ENCODE peak calls at places on chromosomes 16 and 17, in four cellular contexts. Q is K562, M is H1, R is GM12878. U is an unnamed sample.

GRCh38 chr16:77171750-77172635 is 19.0 kb upstream of the MON1B start:
- DNase-seq in Q (peak), M (no peak), R (no peak), U (peak)

GRCh38 chr16:4410335-4411075 is 5.9 kb downstream of the CORO7 start:
- DNase-seq in Q (no peak), M (no peak), R (no peak), U (no peak)

GRCh38 chr17:82297804-82298537 is 19.4 kb downstream of the CD7 start:
- DNase-seq in Q (peak), M (no peak), R (peak), U (no peak)

GRCh38 chr16:84730406-84731106 is 30.8 kb downstream of the USP10 start:
- DNase-seq in Q (peak), M (no peak), R (no peak), U (peak)

GRCh38 chr16:71954699-71955195 is 45.5 kb downstream of the PKD1L3 start:
- DNase-seq in Q (no peak), M (no peak), R (no peak), U (no peak)

GRCh38 chr16:48115299-48115698 is 40.5 kb downstream of the ABCC12 start:
- DNase-seq in Q (no peak), M (no peak), R (no peak), U (no peak)

GRCh38 chr17:7582401-7583252 is 1.0 kb upstream of the MPDU1 start:
- DNase-seq in Q (no peak), M (no peak), R (no peak), U (no peak)

GRCh38 chr17:40888321-40888720 is 3.3 kb upstream of the KRT20 start:
- DNase-seq in Q (no peak), M (no peak), R (no peak), U (no peak)

GRCh38 chr16:73329363-73330306 is 281.7 kb upstream of the ZFHX3 start:
- DNase-seq in Q (no peak), M (no peak), R (no peak), U (peak)

GRCh38 chr17:40872416-40872815 is 5.4 kb upstream of the KRT12 start:
- DNase-seq in Q (no peak), M (no peak), R (no peak), U (no peak)

GRCh38 chr16:22971346-22971924 is 157.5 kb downstream of the HS3ST2 start:
- DNase-seq in Q (no peak), M (no peak), R (no peak), U (no peak)

GRCh38 chr17:17785407-17785806 is 51.4 kb downstream of the SREBF1 start:
- DNase-seq in Q (no peak), M (no peak), R (no peak), U (no peak)

GRCh38 chr16:4505356-4506153 is 29.4 kb downstream of the HMOX2 start:
- DNase-seq in Q (no peak), M (no peak), R (peak), U (no peak)

GRCh38 chr16:2339521-2340484 is 725 bp downstream of the ABCA3 start:
- DNase-seq in Q (peak), M (no peak), R (no peak), U (peak)

GRCh38 chr17:14886200-14886739 is 378.9 kb downstream of the PMP22 start:
- DNase-seq in Q (peak), M (peak), R (no peak), U (peak)

GRCh38 chr16:66359012-66359411 is 7.5 kb upstream of the CDH5 start:
- DNase-seq in Q (no peak), M (no peak), R (no peak), U (no peak)

GRCh38 chr17:65523853-65524664 is 37.4 kb downstream of the AXIN2 start:
- DNase-seq in Q (no peak), M (no peak), R (no peak), U (peak)

GRCh38 chr16:24851700-24852099 is 5.9 kb downstream of the SLC5A11 start:
- DNase-seq in Q (no peak), M (no peak), R (no peak), U (no peak)

GRCh38 chr16:77132051-77132618 is 58.9 kb upstream of the MON1B start:
- DNase-seq in Q (no peak), M (no peak), R (no peak), U (no peak)

GRCh38 chr17:18319604-18320256 is 4.6 kb downstream of the SMCR8 start:
- DNase-seq in Q (no peak), M (peak), R (no peak), U (peak)

GRCh38 chr17:3656353-3656752 is 12.0 kb downstream of the TAX1BP3 start:
- DNase-seq in Q (no peak), M (no peak), R (no peak), U (no peak)

GRCh38 chr17:42027961-42028790 is 8.3 kb downstream of the NKIRAS2 start:
- DNase-seq in Q (peak), M (no peak), R (no peak), U (peak)

GRCh38 chr17:69485901-69486643 is 71.6 kb downstream of the MAP2K6 start:
- DNase-seq in Q (no peak), M (no peak), R (no peak), U (no peak)

GRCh38 chr16:21628772-21629171 is 23.6 kb downstream of the IGSF6 start:
- DNase-seq in Q (no peak), M (no peak), R (no peak), U (no peak)

GRCh38 chr17:56597495-56597990 is 4.0 kb downstream of the NOG start:
- DNase-seq in Q (no peak), M (no peak), R (no peak), U (no peak)

GRCh38 chr16:19348578-19349315 is 63.2 kb downstream of the CLEC19A start:
- DNase-seq in Q (no peak), M (peak), R (no peak), U (no peak)

GRCh38 chr16:67535201-67535600 is 6.6 kb downstream of the RIPOR1 start:
- DNase-seq in Q (no peak), M (no peak), R (no peak), U (no peak)

GRCh38 chr17:27807567-27808470 is 7.5 kb upstream of the NOS2 start:
- DNase-seq in Q (peak), M (no peak), R (peak), U (no peak)

GRCh38 chr17:77358801-77359716 is 218.3 kb downstream of the SEC14L1 start:
- DNase-seq in Q (no peak), M (no peak), R (no peak), U (no peak)

GRCh38 chr17:69477204-69477899 is 62.9 kb downstream of the MAP2K6 start:
- DNase-seq in Q (no peak), M (no peak), R (no peak), U (peak)

GRCh38 chr16:4455081-4455480 is 19.3 kb downstream of the NMRAL1 start:
- DNase-seq in Q (no peak), M (no peak), R (no peak), U (no peak)

GRCh38 chr16:28543072-28543471 is 4.3 kb upstream of the NUPR1 start:
- DNase-seq in Q (no peak), M (no peak), R (no peak), U (no peak)

GRCh38 chr16:17224859-17225258 is 245.9 kb downstream of the XYLT1 start:
- DNase-seq in Q (no peak), M (no peak), R (no peak), U (no peak)

GRCh38 chr17:57242148-57242547 is 14.2 kb upstream of the MSI2 start:
- DNase-seq in Q (no peak), M (no peak), R (no peak), U (no peak)

GRCh38 chr17:10844667-10845387 is 6.9 kb upstream of the PIRT start:
- DNase-seq in Q (peak), M (peak), R (peak), U (peak)

GRCh38 chr16:80015566-80015965 is 415.0 kb upstream of the MAF start:
- DNase-seq in Q (no peak), M (no peak), R (no peak), U (no peak)

GRCh38 chr16:56609463-56609921 is 1.1 kb downstream of the MT2A start:
- DNase-seq in Q (peak), M (no peak), R (peak), U (peak)

GRCh38 chr16:76614255-76614654 is 337.1 kb downstream of the CNTNAP4 start:
- DNase-seq in Q (no peak), M (no peak), R (no peak), U (no peak)

GRCh38 chr16:72172105-72173034 is at the start of gene PMFBP1:
- DNase-seq in Q (peak), M (no peak), R (peak), U (peak)

GRCh38 chr17:63445571-63446217 is 412 bp downstream of the CYB561 start:
- DNase-seq in Q (peak), M (no peak), R (no peak), U (no peak)
- TF ChIP-seq CBX5 in Q (no peak), M (no peak), R (no peak), U (no peak)

GRCh38 chr16:14133907-14134306 is 62.8 kb downstream of the MRTFB start:
- DNase-seq in Q (no peak), M (no peak), R (no peak), U (no peak)

GRCh38 chr16:14129502-14129901 is 58.4 kb downstream of the MRTFB start:
- DNase-seq in Q (no peak), M (no peak), R (no peak), U (no peak)

GRCh38 chr16:14135704-14136103 is 64.6 kb downstream of the MRTFB start:
- DNase-seq in Q (no peak), M (no peak), R (no peak), U (no peak)

GRCh38 chr16:14131774-14132695 is 60.9 kb downstream of the MRTFB start:
- DNase-seq in Q (no peak), M (no peak), R (no peak), U (peak)

GRCh38 chr16:14132696-14133048 is 61.6 kb downstream of the MRTFB start:
- DNase-seq in Q (no peak), M (no peak), R (no peak), U (no peak)
- TF ChIP-seq CBX5 in Q (no peak), M (no peak), R (no peak), U (no peak)

GRCh38 chr17:58279736-58280479 is 827 bp downstream of the MPO start:
- DNase-seq in Q (peak), M (no peak), R (no peak), U (no peak)

GRCh38 chr17:58283674-58284612 is 3.2 kb upstream of the MPO start:
- DNase-seq in Q (peak), M (no peak), R (no peak), U (no peak)

GRCh38 chr17:58280480-58281217 is at the start of gene MPO:
- DNase-seq in Q (peak), M (no peak), R (no peak), U (no peak)

GRCh38 chr17:58282442-58282841 is 1.7 kb upstream of the MPO start:
- DNase-seq in Q (no peak), M (no peak), R (no peak), U (no peak)

DNA sequence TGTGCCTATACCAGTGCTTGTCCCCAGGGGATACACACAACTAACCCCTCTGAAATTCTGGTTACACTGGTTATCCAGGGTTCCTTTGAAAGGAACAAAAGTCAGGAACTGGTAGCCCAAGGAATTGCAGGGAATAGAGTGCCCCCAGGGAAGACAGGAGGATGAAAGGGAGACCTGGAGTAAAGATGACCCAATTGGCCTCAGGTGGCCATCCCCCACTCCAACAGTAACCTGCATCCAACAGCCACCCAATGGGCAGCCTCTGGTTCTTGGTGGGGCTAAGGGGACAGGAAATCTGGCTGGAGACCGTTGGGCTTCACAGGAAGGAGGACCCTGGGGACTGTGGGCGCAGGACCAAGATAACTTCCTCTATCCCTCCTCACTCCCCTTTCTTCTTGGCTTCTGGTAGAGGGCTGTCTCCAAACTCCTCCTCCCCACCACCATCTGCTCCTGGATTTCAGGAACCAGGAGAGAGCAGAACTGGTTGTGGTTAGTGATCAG is 826 bp upstream of the MPO start:
- DNase-seq in Q (peak), M (no peak), R (no peak), U (no peak)
- TF ChIP-seq CBX5 in Q (no peak), M (no peak), R (no peak), U (no peak)

GRCh38 chr16:55042556-55043432 is 112.1 kb downstream of the IRX5 start:
- DNase-seq in Q (no peak), M (no peak), R (no peak), U (no peak)
- TF ChIP-seq CBX5 in Q (no peak), M (no peak), R (no peak), U (no peak)

DNA sequence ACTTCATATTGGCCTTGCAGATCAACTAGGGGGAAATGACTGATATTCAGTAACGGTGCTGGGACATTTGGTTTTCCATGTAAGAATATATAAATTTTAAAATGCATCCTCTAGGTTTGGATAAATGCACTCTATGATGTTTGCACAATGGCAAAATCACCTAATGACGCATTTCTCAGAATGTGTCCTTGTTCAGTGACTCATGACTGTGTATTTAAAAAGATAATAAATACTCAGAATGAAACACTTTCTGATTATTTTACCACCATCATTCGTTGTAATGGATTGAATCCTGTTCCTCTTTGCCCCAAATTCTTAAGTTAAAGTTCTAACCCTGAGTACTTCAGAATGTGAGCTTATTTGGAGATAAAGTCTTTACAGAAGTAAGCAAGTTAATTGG is 17.2 kb upstream of the ADGRG1 start:
- DNase-seq in Q (no peak), M (no peak), R (no peak), U (no peak)
- TF ChIP-seq CBX5 in Q (no peak), M (no peak), R (no peak), U (no peak)

GRCh38 chr17:78970834-78971763 is 8.6 kb downstream of the LGALS3BP start:
- DNase-seq in Q (peak), M (peak), R (no peak), U (peak)
- TF ChIP-seq CBX5 in Q (no peak), M (no peak), R (no peak), U (peak)

GRCh38 chr17:32819035-32819434 is 57.9 kb downstream of the MYO1D start:
- DNase-seq in Q (peak), M (no peak), R (no peak), U (no peak)
- TF ChIP-seq CBX5 in Q (no peak), M (no peak), R (no peak), U (no peak)

GRCh38 chr16:81587626-81588160 is 143.1 kb downstream of the CMIP start:
- DNase-seq in Q (no peak), M (no peak), R (no peak), U (no peak)
- TF ChIP-seq CBX5 in Q (no peak), M (no peak), R (no peak), U (no peak)

GRCh38 chr17:75404739-75405364 is 626 bp downstream of the GRB2 start:
- DNase-seq in Q (peak), M (no peak), R (no peak), U (no peak)

GRCh38 chr17:75406222-75406615 is 741 bp upstream of the GRB2 start:
- DNase-seq in Q (no peak), M (no peak), R (no peak), U (no peak)

GRCh38 chr17:75404223-75404738 is 1.2 kb downstream of the GRB2 start:
- DNase-seq in Q (peak), M (no peak), R (no peak), U (peak)

GRCh38 chr17:75407655-75408352 is 2.3 kb upstream of the GRB2 start:
- DNase-seq in Q (no peak), M (no peak), R (no peak), U (no peak)

GRCh38 chr17:75405365-75406221 is at the start of gene GRB2:
- DNase-seq in Q (peak), M (peak), R (peak), U (peak)
- TF ChIP-seq CBX5 in Q (no peak), M (no peak), R (no peak), U (no peak)

U was measured in HepG2.